ENCODE peak calls at places on chromosomes 11 and 22, in eight cellular contexts. One of them, this sample, is unnamed.

GRCh38 chr11:3954448-3955298 is 99.2 kb downstream of the STIM1 start:
- DNase-seq in ACHN: no peak
- DNase-seq in SJSA1: no peak
- DNase-seq in anterior cingulate cortex: no peak
- DNase-seq in CD4-positive, CD25-positive, alpha-beta regulatory T cell: no peak
- DNase-seq in cardiac septum: no peak
- DNase-seq in cardiac fibroblast: no peak
- DNase-seq in T-helper 9 cell: no peak
- DNase-seq in this sample: no peak

GRCh38 chr11:75214411-75214821 is 26.2 kb upstream of the TPBGL start:
- DNase-seq in CD4-positive, CD25-positive, alpha-beta regulatory T cell: peak; percentile 43
- DNase-seq in cardiac fibroblast: peak; percentile 81
- DNase-seq in cardiac septum: no peak
- DNase-seq in T-helper 9 cell: peak; percentile 79
- DNase-seq in SJSA1: peak; percentile 69
- DNase-seq in anterior cingulate cortex: no peak
- DNase-seq in ACHN: peak; percentile 81
- DNase-seq in this sample: peak; percentile 90

GRCh38 chr11:69880041-69880802 is 61.0 kb upstream of the FGF3 start:
- DNase-seq in CD4-positive, CD25-positive, alpha-beta regulatory T cell: no peak
- DNase-seq in T-helper 9 cell: no peak
- DNase-seq in SJSA1: no peak
- DNase-seq in cardiac septum: peak; percentile 44
- DNase-seq in anterior cingulate cortex: no peak
- DNase-seq in ACHN: no peak
- DNase-seq in cardiac fibroblast: no peak
- DNase-seq in this sample: no peak

GRCh38 chr11:66489636-66490035 is 9.4 kb downstream of the DPP3 start:
- DNase-seq in anterior cingulate cortex: no peak
- DNase-seq in cardiac septum: no peak
- DNase-seq in ACHN: no peak
- DNase-seq in cardiac fibroblast: no peak
- DNase-seq in SJSA1: no peak
- DNase-seq in CD4-positive, CD25-positive, alpha-beta regulatory T cell: no peak
- DNase-seq in T-helper 9 cell: no peak
- DNase-seq in this sample: no peak

GRCh38 chr22:41883400-41883799 is 31.5 kb downstream of the SHISA8 start:
- DNase-seq in CD4-positive, CD25-positive, alpha-beta regulatory T cell: no peak
- DNase-seq in cardiac fibroblast: no peak
- DNase-seq in ACHN: no peak
- DNase-seq in anterior cingulate cortex: no peak
- DNase-seq in T-helper 9 cell: no peak
- DNase-seq in SJSA1: no peak
- DNase-seq in cardiac septum: no peak
- DNase-seq in this sample: no peak

GRCh38 chr11:78831571-78831970 is 256.9 kb upstream of the NARS2 start:
- DNase-seq in T-helper 9 cell: no peak
- DNase-seq in cardiac septum: no peak
- DNase-seq in anterior cingulate cortex: no peak
- DNase-seq in SJSA1: no peak
- DNase-seq in CD4-positive, CD25-positive, alpha-beta regulatory T cell: no peak
- DNase-seq in cardiac fibroblast: no peak
- DNase-seq in ACHN: no peak
- DNase-seq in this sample: no peak

GRCh38 chr11:126465573-126466287 is 110.2 kb downstream of the ST3GAL4 start:
- DNase-seq in anterior cingulate cortex: no peak
- DNase-seq in SJSA1: no peak
- DNase-seq in CD4-positive, CD25-positive, alpha-beta regulatory T cell: no peak
- DNase-seq in cardiac septum: no peak
- DNase-seq in T-helper 9 cell: no peak
- DNase-seq in cardiac fibroblast: no peak
- DNase-seq in ACHN: no peak
- DNase-seq in this sample: no peak

GRCh38 chr11:119363874-119364590 is 17.5 kb downstream of the USP2 start:
- DNase-seq in ACHN: peak; percentile 48
- DNase-seq in cardiac septum: no peak
- DNase-seq in cardiac fibroblast: peak; percentile 42
- DNase-seq in SJSA1: no peak
- DNase-seq in anterior cingulate cortex: peak; percentile 35
- DNase-seq in T-helper 9 cell: peak; percentile 56
- DNase-seq in CD4-positive, CD25-positive, alpha-beta regulatory T cell: peak; percentile 36
- DNase-seq in this sample: peak; percentile 63

GRCh38 chr11:93537022-93537421 is 6.2 kb downstream of the SMCO4 start:
- DNase-seq in CD4-positive, CD25-positive, alpha-beta regulatory T cell: no peak
- DNase-seq in cardiac fibroblast: no peak
- DNase-seq in ACHN: no peak
- DNase-seq in SJSA1: no peak
- DNase-seq in cardiac septum: peak; percentile 83
- DNase-seq in anterior cingulate cortex: peak; percentile 48
- DNase-seq in T-helper 9 cell: no peak
- DNase-seq in this sample: no peak

GRCh38 chr11:55357560-55358184 is 10.1 kb upstream of the OR4A15 start:
- DNase-seq in anterior cingulate cortex: no peak
- DNase-seq in cardiac fibroblast: no peak
- DNase-seq in SJSA1: no peak
- DNase-seq in CD4-positive, CD25-positive, alpha-beta regulatory T cell: no peak
- DNase-seq in T-helper 9 cell: no peak
- DNase-seq in ACHN: peak; percentile 25
- DNase-seq in cardiac septum: no peak
- DNase-seq in this sample: no peak

GRCh38 chr11:91163619-91164451 is 941.0 kb upstream of the CHORDC1 start:
- DNase-seq in cardiac fibroblast: peak; percentile 18
- DNase-seq in cardiac septum: no peak
- DNase-seq in T-helper 9 cell: no peak
- DNase-seq in anterior cingulate cortex: no peak
- DNase-seq in SJSA1: no peak
- DNase-seq in CD4-positive, CD25-positive, alpha-beta regulatory T cell: no peak
- DNase-seq in ACHN: no peak
- DNase-seq in this sample: no peak

GRCh38 chr22:23215294-23216204 is 35.2 kb downstream of the BCR start:
- DNase-seq in ACHN: no peak
- DNase-seq in anterior cingulate cortex: no peak
- DNase-seq in CD4-positive, CD25-positive, alpha-beta regulatory T cell: no peak
- DNase-seq in cardiac fibroblast: peak; percentile 38
- DNase-seq in cardiac septum: no peak
- DNase-seq in SJSA1: no peak
- DNase-seq in T-helper 9 cell: no peak
- DNase-seq in this sample: no peak

GRCh38 chr22:26658161-26658560 is 773 bp downstream of the MIAT start:
- DNase-seq in cardiac septum: no peak
- DNase-seq in CD4-positive, CD25-positive, alpha-beta regulatory T cell: no peak
- DNase-seq in cardiac fibroblast: no peak
- DNase-seq in SJSA1: no peak
- DNase-seq in T-helper 9 cell: no peak
- DNase-seq in anterior cingulate cortex: no peak
- DNase-seq in ACHN: no peak
- DNase-seq in this sample: no peak

GRCh38 chr11:62857541-62857982 is 18.2 kb upstream of the WDR74 start:
- DNase-seq in SJSA1: no peak
- DNase-seq in T-helper 9 cell: no peak
- DNase-seq in cardiac septum: no peak
- DNase-seq in anterior cingulate cortex: no peak
- DNase-seq in CD4-positive, CD25-positive, alpha-beta regulatory T cell: no peak
- DNase-seq in ACHN: no peak
- DNase-seq in cardiac fibroblast: no peak
- DNase-seq in this sample: no peak

GRCh38 chr11:64385953-64386704 is 27.2 kb downstream of the RPS6KA4 start:
- DNase-seq in cardiac septum: no peak
- DNase-seq in ACHN: peak; percentile 24
- DNase-seq in anterior cingulate cortex: no peak
- DNase-seq in CD4-positive, CD25-positive, alpha-beta regulatory T cell: no peak
- DNase-seq in SJSA1: peak; percentile 78
- DNase-seq in T-helper 9 cell: no peak
- DNase-seq in cardiac fibroblast: no peak
- DNase-seq in this sample: no peak

GRCh38 chr11:115929618-115930129 is 425.5 kb upstream of the CADM1 start:
- DNase-seq in anterior cingulate cortex: no peak
- DNase-seq in cardiac fibroblast: no peak
- DNase-seq in ACHN: peak; percentile 29
- DNase-seq in T-helper 9 cell: no peak
- DNase-seq in SJSA1: no peak
- DNase-seq in cardiac septum: no peak
- DNase-seq in CD4-positive, CD25-positive, alpha-beta regulatory T cell: no peak
- DNase-seq in this sample: no peak

GRCh38 chr11:57460017-57460755 is at the start of gene RTN4RL2:
- DNase-seq in anterior cingulate cortex: peak; percentile 34
- DNase-seq in T-helper 9 cell: no peak
- DNase-seq in ACHN: peak; percentile 46
- DNase-seq in CD4-positive, CD25-positive, alpha-beta regulatory T cell: no peak
- DNase-seq in SJSA1: peak; percentile 68
- DNase-seq in cardiac septum: no peak
- DNase-seq in cardiac fibroblast: peak; percentile 58
- DNase-seq in this sample: peak; percentile 72

GRCh38 chr22:37932821-37933578 is 20.4 kb downstream of the C22orf23 start:
- DNase-seq in T-helper 9 cell: no peak
- DNase-seq in cardiac septum: no peak
- DNase-seq in cardiac fibroblast: no peak
- DNase-seq in anterior cingulate cortex: no peak
- DNase-seq in CD4-positive, CD25-positive, alpha-beta regulatory T cell: no peak
- DNase-seq in ACHN: no peak
- DNase-seq in SJSA1: no peak
- DNase-seq in this sample: no peak

GRCh38 chr11:4125141-4125540 is 30.5 kb downstream of the RRM1 start:
- DNase-seq in cardiac fibroblast: peak; percentile 16
- DNase-seq in ACHN: no peak
- DNase-seq in cardiac septum: no peak
- DNase-seq in SJSA1: no peak
- DNase-seq in anterior cingulate cortex: no peak
- DNase-seq in T-helper 9 cell: no peak
- DNase-seq in CD4-positive, CD25-positive, alpha-beta regulatory T cell: no peak
- DNase-seq in this sample: no peak

GRCh38 chr11:27076121-27076589 is 35.5 kb downstream of the BBOX1 start:
- DNase-seq in CD4-positive, CD25-positive, alpha-beta regulatory T cell: no peak
- DNase-seq in T-helper 9 cell: no peak
- DNase-seq in cardiac fibroblast: no peak
- DNase-seq in anterior cingulate cortex: no peak
- DNase-seq in cardiac septum: no peak
- DNase-seq in ACHN: no peak
- DNase-seq in SJSA1: no peak
- DNase-seq in this sample: no peak

GRCh38 chr11:8315463-8315862 is 51.8 kb upstream of the LMO1 start:
- DNase-seq in CD4-positive, CD25-positive, alpha-beta regulatory T cell: no peak
- DNase-seq in T-helper 9 cell: no peak
- DNase-seq in cardiac septum: peak; percentile 43
- DNase-seq in anterior cingulate cortex: no peak
- DNase-seq in SJSA1: no peak
- DNase-seq in ACHN: no peak
- DNase-seq in cardiac fibroblast: no peak
- DNase-seq in this sample: no peak

GRCh38 chr22:36155702-36156101 is 4.9 kb downstream of the APOL3 start:
- DNase-seq in SJSA1: no peak
- DNase-seq in anterior cingulate cortex: no peak
- DNase-seq in CD4-positive, CD25-positive, alpha-beta regulatory T cell: no peak
- DNase-seq in cardiac fibroblast: peak; percentile 63
- DNase-seq in ACHN: no peak
- DNase-seq in T-helper 9 cell: no peak
- DNase-seq in cardiac septum: no peak
- DNase-seq in this sample: no peak